ENCODE peak calls at places on chromosome X, in nine cellular contexts. E, R, S, A, J, X, D, B and K are unnamed samples.

GRCh38 chrX:77597090-77597489 is 149.9 kb downstream of the FGF16 start:
- DNase-seq in E (no peak), R (no peak), S (no peak), A (peak; percentile 64), J (no peak), X (no peak), D (no peak), B (peak; percentile 59), K (no peak)

GRCh38 chrX:112642349-112642748 is 37.4 kb downstream of the LHFPL1 start:
- DNase-seq in E (peak; percentile 55), R (peak; percentile 25), S (no peak), A (peak; percentile 62), J (peak; percentile 31), X (peak; percentile 23), D (peak; percentile 50), B (peak; percentile 74), K (peak; percentile 53)

GRCh38 chrX:153507484-153508178 is 9.8 kb upstream of the ATP2B3 start:
- DNase-seq in E (peak; percentile 54), R (peak; percentile 89), S (peak; percentile 45), A (peak; percentile 71), J (peak; percentile 82), X (peak; percentile 84), D (peak; percentile 70), B (peak; percentile 73), K (peak; percentile 78)

GRCh38 chrX:42975906-42976305 is 197.9 kb upstream of the PPP1R2C start:
- DNase-seq in E (no peak), R (no peak), S (no peak), A (no peak), J (no peak), X (no peak), D (no peak), B (no peak), K (no peak)

GRCh38 chrX:2272337-2272736 is 228.4 kb downstream of the DHRSX start:
- DNase-seq in E (no peak), R (no peak), S (no peak), A (no peak), J (no peak), X (no peak), D (no peak), B (no peak), K (no peak)

GRCh38 chrX:47637546-47638195 is 7.9 kb upstream of the CFP start:
- DNase-seq in E (no peak), R (peak; percentile 66), S (no peak), A (no peak), J (no peak), X (peak; percentile 50), D (peak; percentile 65), B (no peak), K (no peak)

GRCh38 chrX:66675541-66675940 is 36.7 kb upstream of the EDA2R start:
- DNase-seq in E (no peak), R (no peak), S (no peak), A (peak; percentile 41), J (no peak), X (no peak), D (no peak), B (peak; percentile 37), K (no peak)

GRCh38 chrX:5337160-5337559 is 891.5 kb downstream of the NLGN4X start:
- DNase-seq in E (no peak), R (no peak), S (no peak), A (no peak), J (no peak), X (no peak), D (no peak), B (no peak), K (no peak)

GRCh38 chrX:19272452-19272851 is 71.3 kb upstream of the PDHA1 start:
- DNase-seq in E (no peak), R (no peak), S (no peak), A (peak; percentile 2), J (no peak), X (no peak), D (no peak), B (peak; percentile 0), K (no peak)

GRCh38 chrX:152821145-152821765 is 9.3 kb downstream of the CETN2 start:
- DNase-seq in E (peak; percentile 15), R (no peak), S (no peak), A (peak; percentile 51), J (peak; percentile 63), X (peak; percentile 41), D (no peak), B (peak; percentile 51), K (no peak)

GRCh38 chrX:3169421-3169820 is 128.2 kb downstream of the ARSF start:
- DNase-seq in E (no peak), R (no peak), S (no peak), A (no peak), J (no peak), X (no peak), D (no peak), B (no peak), K (no peak)

GRCh38 chrX:129781134-129782014 is 1.6 kb downstream of the SASH3 start:
- DNase-seq in E (no peak), R (peak; percentile 81), S (no peak), A (no peak), J (no peak), X (peak; percentile 40), D (peak; percentile 86), B (no peak), K (no peak)

GRCh38 chrX:152817082-152817744 is 13.3 kb downstream of the CETN2 start:
- DNase-seq in E (peak; percentile 47), R (no peak), S (no peak), A (peak; percentile 56), J (peak; percentile 22), X (peak; percentile 56), D (no peak), B (peak; percentile 51), K (no peak)

GRCh38 chrX:38774249-38774648 is 27.0 kb upstream of the MID1IP1 start:
- DNase-seq in E (no peak), R (no peak), S (no peak), A (no peak), J (no peak), X (no peak), D (no peak), B (no peak), K (no peak)

GRCh38 chrX:72540318-72540717 is 32.3 kb downstream of the HDAC8 start:
- DNase-seq in E (no peak), R (no peak), S (no peak), A (peak; percentile 53), J (no peak), X (no peak), D (no peak), B (peak; percentile 49), K (no peak)

GRCh38 chrX:135985123-135985973 is at the start of gene SLC9A6:
- DNase-seq in E (peak; percentile 4), R (peak; percentile 80), S (no peak), A (peak; percentile 45), J (peak; percentile 58), X (peak; percentile 79), D (peak; percentile 76), B (peak; percentile 42), K (peak; percentile 45)

GRCh38 chrX:136586386-136586785 is 54.4 kb downstream of the VGLL1 start:
- DNase-seq in E (no peak), R (no peak), S (no peak), A (no peak), J (no peak), X (peak; percentile 24), D (no peak), B (no peak), K (no peak)

GRCh38 chrX:68177542-68177941 is 255.8 kb downstream of the OPHN1 start:
- DNase-seq in E (peak; percentile 42), R (no peak), S (no peak), A (peak; percentile 69), J (no peak), X (no peak), D (no peak), B (peak; percentile 22), K (no peak)

DNA sequence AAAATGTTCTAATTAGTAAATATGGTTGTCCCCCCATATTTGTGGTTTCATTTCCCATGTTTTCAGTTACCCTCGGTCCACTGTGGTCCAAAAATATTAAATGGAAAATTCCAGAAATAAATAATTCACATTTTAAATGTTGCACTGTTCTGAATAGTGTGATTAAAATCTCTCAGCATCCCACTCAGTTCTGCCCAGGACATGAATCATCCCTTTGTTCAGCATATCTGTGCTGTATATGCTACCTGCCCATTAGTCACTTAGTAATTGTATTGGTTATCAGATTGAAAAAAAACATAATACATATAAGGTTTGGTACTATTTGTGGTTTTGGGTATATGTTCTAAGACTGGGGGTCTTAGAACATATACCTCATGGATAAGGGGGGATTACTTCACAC is 55.1 kb upstream of the NXF3 start:
- DNase-seq in E (no peak), R (no peak), S (no peak), A (no peak), J (no peak), X (no peak), D (no peak), B (no peak), K (no peak)
- TF ChIP-seq CTCF in E (no peak), R (no peak), S (no peak), A (no peak), J (no peak), X (no peak), D (no peak), B (no peak), K (no peak)

GRCh38 chrX:30141966-30142365 is 73.4 kb upstream of the MAGEB2 start:
- DNase-seq in E (peak; percentile 34), R (no peak), S (no peak), A (peak; percentile 47), J (peak; percentile 24), X (no peak), D (no peak), B (peak; percentile 58), K (no peak)
- TF ChIP-seq CTCF in E (peak; percentile 49), R (peak; percentile 22), S (peak; percentile 18), A (peak; percentile 37), J (no peak), X (no peak), D (peak; percentile 51), B (peak; percentile 40), K (peak; percentile 3)

DNA sequence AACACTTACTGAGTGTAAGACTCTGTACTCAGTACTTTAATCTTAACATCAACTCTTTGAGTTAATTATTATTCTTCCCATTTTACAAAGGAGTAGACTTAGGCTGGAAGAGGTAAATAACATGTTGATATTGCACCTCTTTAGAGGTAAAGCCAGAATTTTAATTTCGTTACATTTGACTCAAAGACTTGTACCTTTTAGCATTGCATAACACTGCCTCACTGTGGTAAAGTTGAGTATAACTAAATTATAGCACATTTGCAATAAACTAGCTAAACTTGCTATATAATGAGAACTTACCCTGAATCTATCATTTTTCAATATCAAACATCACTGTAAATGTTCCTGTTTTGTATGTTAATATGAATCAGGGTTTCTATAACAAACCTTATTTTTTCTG is 218.5 kb downstream of the PRR32 start:
- DNase-seq in E (no peak), R (no peak), S (no peak), A (no peak), J (no peak), X (no peak), D (no peak), B (no peak), K (no peak)
- TF ChIP-seq CTCF in E (no peak), R (no peak), S (no peak), A (no peak), J (no peak), X (no peak), D (peak; percentile 21), B (no peak), K (peak; percentile 40)

DNA sequence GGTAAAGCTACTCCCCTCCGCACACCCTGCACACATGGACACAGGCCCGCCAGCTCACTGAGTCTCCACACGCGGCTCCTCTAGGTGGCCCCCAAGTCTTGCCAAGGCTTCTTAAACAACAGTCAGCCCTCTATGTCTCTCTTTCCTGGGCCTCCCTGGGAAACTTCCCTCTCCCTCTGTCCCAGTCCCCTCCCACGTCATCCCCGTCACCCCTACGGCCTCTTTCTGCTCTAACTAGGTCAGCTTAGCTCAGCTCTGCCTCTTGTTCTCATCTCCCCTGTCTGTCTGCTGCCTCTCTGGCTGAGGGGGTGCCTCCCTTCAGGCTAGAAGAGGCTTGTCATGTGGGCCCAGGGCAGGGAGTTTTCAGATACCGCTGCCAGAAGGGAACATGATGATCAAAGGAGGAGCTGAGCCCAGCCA is 38.8 kb downstream of the SEPTIN6 start:
- DNase-seq in E (peak; percentile 86), R (no peak), S (no peak), A (peak; percentile 89), J (no peak), X (no peak), D (no peak), B (peak; percentile 92), K (no peak)
- TF ChIP-seq CTCF in E (peak; percentile 62), R (no peak), S (no peak), A (peak; percentile 38), J (no peak), X (no peak), D (no peak), B (peak; percentile 40), K (no peak)